ENCODE peak calls at places on chromosomes 11 and 22, in ten cellular contexts. V, P, J, F, N, Y, W, A, G and B are unnamed samples.

GRCh38 chr11:61531033-61531432 is 22.5 kb downstream of the LRRC10B start:
- DNase-seq in A (no peak), F (no peak), G (no peak), P (no peak), W (no peak), J (no peak), V (no peak), Y (no peak), N (no peak), B (no peak)

GRCh38 chr11:35211952-35212351 is 73.0 kb downstream of the CD44 start:
- DNase-seq in J (no peak), N (no peak), A (no peak), P (no peak), W (no peak), G (no peak), Y (no peak), V (no peak), F (no peak), B (no peak)

GRCh38 chr11:3217751-3218482 is 696 bp downstream of the MRGPRG start:
- DNase-seq in N (no peak), P (no peak), V (no peak), A (no peak), J (no peak), W (no peak), F (no peak), Y (peak; percentile 8), G (no peak), B (no peak)

GRCh38 chr22:44582016-44582415 is 84.0 kb upstream of the RTL6 start:
- DNase-seq in A (peak; percentile 11), V (no peak), G (no peak), N (no peak), Y (no peak), F (no peak), P (no peak), W (no peak), J (no peak), B (no peak)

GRCh38 chr22:29344137-29344536 is 28.6 kb upstream of the RASL10A start:
- DNase-seq in G (peak; percentile 94), J (no peak), A (no peak), P (no peak), N (no peak), V (no peak), F (no peak), W (peak; percentile 74), Y (no peak), B (peak; percentile 88)

GRCh38 chr22:22164541-22165272 is 79.9 kb upstream of the VPREB1 start:
- DNase-seq in V (no peak), A (no peak), W (peak; percentile 60), J (no peak), G (peak; percentile 13), P (no peak), F (no peak), N (no peak), Y (no peak), B (no peak)

GRCh38 chr11:110972640-110973039 is 260.4 kb upstream of the ARHGAP20 start:
- DNase-seq in V (no peak), W (no peak), J (no peak), A (no peak), G (no peak), F (no peak), Y (no peak), N (no peak), P (no peak), B (no peak)

GRCh38 chr11:17985517-17985916 is 27.3 kb downstream of the SERGEF start:
- DNase-seq in V (no peak), J (no peak), P (no peak), G (peak; percentile 38), W (no peak), F (no peak), Y (no peak), N (no peak), A (no peak), B (peak; percentile 37)

GRCh38 chr22:18104566-18104965 is 6.0 kb upstream of the TUBA8 start:
- DNase-seq in F (no peak), J (no peak), P (no peak), N (no peak), G (no peak), A (no peak), Y (no peak), V (no peak), W (no peak), B (no peak)

GRCh38 chr11:67387074-67387473 is 4.7 kb upstream of the RAD9A start:
- DNase-seq in F (no peak), G (no peak), P (no peak), N (no peak), W (no peak), J (no peak), A (no peak), Y (no peak), V (no peak), B (no peak)

GRCh38 chr11:19978668-19979518 is 181.4 kb downstream of the DBX1 start:
- DNase-seq in G (peak; percentile 77), Y (no peak), A (no peak), N (peak; percentile 29), J (no peak), P (no peak), F (no peak), W (no peak), V (no peak), B (no peak)

GRCh38 chr11:59754494-59754858 is 700 bp upstream of the STX3 start:
- DNase-seq in J (no peak), A (no peak), P (no peak), V (no peak), F (peak; percentile 43), G (peak; percentile 17), W (peak; percentile 45), N (peak; percentile 56), Y (peak; percentile 33), B (no peak)

GRCh38 chr11:61111786-61112517 is 9.7 kb downstream of the CD5 start:
- DNase-seq in P (no peak), N (no peak), W (no peak), Y (no peak), G (no peak), V (peak; percentile 78), A (no peak), F (peak; percentile 77), J (no peak), B (no peak)

GRCh38 chr22:42562282-42562681 is 8.5 kb downstream of the SERHL2 start:
- DNase-seq in J (no peak), Y (no peak), P (no peak), G (no peak), F (no peak), V (no peak), A (no peak), N (no peak), W (no peak), B (no peak)